ENCODE peak calls at places on chromosomes 16 and 17, in four cellular contexts. One of them, this sample, is unnamed.

GRCh38 chr16:67392301-67393059 is 818 bp downstream of the TPPP3 start:
- DNase-seq in GM23338: no peak
- DNase-seq in upper lobe of left lung: peak
- DNase-seq in Panc1: no peak
- DNase-seq in this sample: no peak

GRCh38 chr16:25143898-25144297 is 32.4 kb downstream of the LCMT1 start:
- DNase-seq in GM23338: peak
- DNase-seq in upper lobe of left lung: no peak
- DNase-seq in Panc1: no peak
- DNase-seq in this sample: no peak

GRCh38 chr17:50660042-50660886 is 25.6 kb downstream of the ABCC3 start:
- DNase-seq in GM23338: no peak
- DNase-seq in upper lobe of left lung: no peak
- DNase-seq in Panc1: no peak
- DNase-seq in this sample: no peak

GRCh38 chr16:64717871-64718270 is 404.0 kb downstream of the CDH11 start:
- DNase-seq in GM23338: no peak
- DNase-seq in upper lobe of left lung: no peak
- DNase-seq in Panc1: no peak
- DNase-seq in this sample: no peak

GRCh38 chr17:28527859-28528258 is 21.7 kb downstream of the FOXN1 start:
- DNase-seq in GM23338: no peak
- DNase-seq in upper lobe of left lung: peak
- DNase-seq in Panc1: no peak
- DNase-seq in this sample: no peak

GRCh38 chr17:45902892-45903346 is 8.6 kb downstream of the MAPT start:
- DNase-seq in GM23338: no peak
- DNase-seq in upper lobe of left lung: no peak
- DNase-seq in Panc1: no peak
- DNase-seq in this sample: no peak

GRCh38 chr17:13209091-13209490 is 191.3 kb upstream of the ELAC2 start:
- DNase-seq in GM23338: no peak
- DNase-seq in upper lobe of left lung: no peak
- DNase-seq in Panc1: no peak
- DNase-seq in this sample: no peak

GRCh38 chr16:74901606-74902005 is 83.3 kb downstream of the WDR59 start:
- DNase-seq in GM23338: no peak
- DNase-seq in upper lobe of left lung: no peak
- DNase-seq in Panc1: no peak
- DNase-seq in this sample: no peak

GRCh38 chr17:81398170-81398854 is 3.1 kb downstream of the BAHCC1 start:
- DNase-seq in GM23338: peak
- DNase-seq in upper lobe of left lung: peak
- DNase-seq in Panc1: no peak
- DNase-seq in this sample: no peak

GRCh38 chr17:79006001-79006400 is 3.6 kb downstream of the CANT1 start:
- DNase-seq in GM23338: no peak
- DNase-seq in upper lobe of left lung: no peak
- DNase-seq in Panc1: no peak
- DNase-seq in this sample: no peak

GRCh38 chr16:29710227-29711219 is 31.5 kb downstream of the QPRT start:
- DNase-seq in GM23338: peak
- DNase-seq in upper lobe of left lung: no peak
- DNase-seq in Panc1: peak
- DNase-seq in this sample: no peak

GRCh38 chr17:29042679-29043538 is at the start of gene PIPOX:
- DNase-seq in GM23338: peak
- DNase-seq in upper lobe of left lung: no peak
- DNase-seq in Panc1: no peak
- DNase-seq in this sample: no peak

GRCh38 chr17:80486692-80487091 is 10.3 kb upstream of the NPTX1 start:
- DNase-seq in GM23338: no peak
- DNase-seq in upper lobe of left lung: no peak
- DNase-seq in Panc1: no peak
- DNase-seq in this sample: no peak

GRCh38 chr17:77754956-77755355 is 203.5 kb upstream of the TNRC6C start:
- DNase-seq in GM23338: no peak
- DNase-seq in upper lobe of left lung: no peak
- DNase-seq in Panc1: no peak
- DNase-seq in this sample: no peak

GRCh38 chr16:19291459-19291858 is 5.9 kb downstream of the CLEC19A start:
- DNase-seq in GM23338: peak
- DNase-seq in upper lobe of left lung: no peak
- DNase-seq in Panc1: no peak
- DNase-seq in this sample: no peak

GRCh38 chr17:79395545-79395944 is 215.3 kb downstream of the RBFOX3 start:
- DNase-seq in GM23338: no peak
- DNase-seq in upper lobe of left lung: peak
- DNase-seq in Panc1: no peak
- DNase-seq in this sample: no peak

GRCh38 chr17:68599873-68600122 is 1.4 kb downstream of the FAM20A start:
- DNase-seq in GM23338: no peak
- DNase-seq in upper lobe of left lung: no peak
- DNase-seq in Panc1: no peak
- DNase-seq in this sample: no peak

GRCh38 chr16:87700406-87701065 is 65.2 kb downstream of the KLHDC4 start:
- DNase-seq in GM23338: no peak
- DNase-seq in upper lobe of left lung: no peak
- DNase-seq in Panc1: no peak
- DNase-seq in this sample: no peak

GRCh38 chr17:14359251-14359939 is 58.5 kb downstream of the HS3ST3B1 start:
- DNase-seq in GM23338: no peak
- DNase-seq in upper lobe of left lung: peak
- DNase-seq in Panc1: no peak
- DNase-seq in this sample: no peak

GRCh38 chr16:84199861-84200260 is 8.9 kb downstream of the ADAD2 start:
- DNase-seq in GM23338: no peak
- DNase-seq in upper lobe of left lung: no peak
- DNase-seq in Panc1: no peak
- DNase-seq in this sample: no peak

GRCh38 chr17:77378318-77379064 is 237.7 kb downstream of the SEC14L1 start:
- DNase-seq in GM23338: no peak
- DNase-seq in upper lobe of left lung: no peak
- DNase-seq in Panc1: no peak
- DNase-seq in this sample: no peak

GRCh38 chr16:28207425-28207824 is 4.3 kb downstream of the XPO6 start:
- DNase-seq in GM23338: no peak
- DNase-seq in upper lobe of left lung: no peak
- DNase-seq in Panc1: no peak
- DNase-seq in this sample: no peak

GRCh38 chr17:46028969-46029565 is 30.0 kb downstream of the STH start:
- DNase-seq in GM23338: no peak
- DNase-seq in upper lobe of left lung: no peak
- DNase-seq in Panc1: no peak
- DNase-seq in this sample: no peak

GRCh38 chr17:60457148-60457547 is 34.9 kb downstream of the CHCT1 start:
- DNase-seq in GM23338: no peak
- DNase-seq in upper lobe of left lung: no peak
- DNase-seq in Panc1: no peak
- DNase-seq in this sample: no peak

GRCh38 chr16:2160915-2161551 is 5.5 kb downstream of the TRAF7 start:
- DNase-seq in GM23338: no peak
- DNase-seq in upper lobe of left lung: peak
- DNase-seq in Panc1: no peak
- DNase-seq in this sample: no peak

GRCh38 chr16:2158262-2158638 is 2.7 kb downstream of the TRAF7 start:
- DNase-seq in GM23338: no peak
- DNase-seq in upper lobe of left lung: peak
- DNase-seq in Panc1: no peak
- DNase-seq in this sample: no peak

GRCh38 chr16:2156849-2157224 is 1.3 kb downstream of the TRAF7 start:
- DNase-seq in GM23338: peak
- DNase-seq in upper lobe of left lung: peak
- DNase-seq in Panc1: no peak
- DNase-seq in this sample: no peak

GRCh38 chr16:2157480-2158261 is 2.1 kb downstream of the TRAF7 start:
- DNase-seq in GM23338: no peak
- DNase-seq in upper lobe of left lung: peak
- DNase-seq in Panc1: no peak
- DNase-seq in this sample: no peak

DNA sequence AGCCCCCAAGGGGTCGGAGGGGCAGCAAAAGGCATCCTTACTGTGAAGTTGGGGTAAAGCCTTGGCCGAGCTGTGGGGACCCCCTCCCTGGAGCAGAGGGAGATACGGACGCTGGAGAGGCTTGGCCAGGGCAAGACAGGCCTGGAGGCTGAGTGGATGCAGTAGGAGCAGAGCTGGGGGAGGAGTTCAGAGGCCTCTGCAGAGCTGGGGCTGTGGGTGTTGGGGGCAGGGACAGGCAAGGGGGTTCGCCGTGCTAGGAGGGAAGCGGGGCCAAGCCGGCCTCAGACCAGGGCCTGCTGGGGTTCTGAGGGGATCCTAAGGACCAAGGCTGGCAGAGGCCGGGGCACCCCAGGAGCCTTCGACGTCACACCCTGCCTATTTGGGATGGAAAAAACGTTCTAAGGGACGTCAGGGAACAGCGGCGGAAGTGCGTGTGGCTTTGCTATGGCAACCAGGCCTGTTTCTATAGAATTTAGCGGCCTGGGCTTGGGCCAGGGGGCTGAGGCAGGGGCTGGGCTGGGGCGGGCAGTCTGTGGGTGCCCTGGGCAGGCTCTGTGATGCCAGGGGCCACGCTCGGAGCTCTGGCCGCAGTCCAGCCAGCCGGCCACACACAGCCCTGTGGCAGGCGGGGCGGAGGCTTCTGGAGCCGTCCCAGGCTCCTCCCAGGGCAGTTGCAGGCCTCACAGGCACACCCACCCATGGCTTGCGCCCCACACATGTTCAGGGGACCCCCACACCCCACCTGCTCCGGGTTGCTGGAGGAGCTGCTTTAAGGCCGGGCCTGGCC is 3.7 kb downstream of the TRAF7 start:
- DNase-seq in GM23338: no peak
- DNase-seq in upper lobe of left lung: peak
- DNase-seq in Panc1: no peak
- DNase-seq in this sample: no peak
- TF ChIP-seq POLR2AphosphoS5 in GM23338: no peak
- TF ChIP-seq POLR2AphosphoS5 in upper lobe of left lung: no peak
- TF ChIP-seq POLR2AphosphoS5 in Panc1: no peak
- TF ChIP-seq POLR2AphosphoS5 in this sample: peak

DNA sequence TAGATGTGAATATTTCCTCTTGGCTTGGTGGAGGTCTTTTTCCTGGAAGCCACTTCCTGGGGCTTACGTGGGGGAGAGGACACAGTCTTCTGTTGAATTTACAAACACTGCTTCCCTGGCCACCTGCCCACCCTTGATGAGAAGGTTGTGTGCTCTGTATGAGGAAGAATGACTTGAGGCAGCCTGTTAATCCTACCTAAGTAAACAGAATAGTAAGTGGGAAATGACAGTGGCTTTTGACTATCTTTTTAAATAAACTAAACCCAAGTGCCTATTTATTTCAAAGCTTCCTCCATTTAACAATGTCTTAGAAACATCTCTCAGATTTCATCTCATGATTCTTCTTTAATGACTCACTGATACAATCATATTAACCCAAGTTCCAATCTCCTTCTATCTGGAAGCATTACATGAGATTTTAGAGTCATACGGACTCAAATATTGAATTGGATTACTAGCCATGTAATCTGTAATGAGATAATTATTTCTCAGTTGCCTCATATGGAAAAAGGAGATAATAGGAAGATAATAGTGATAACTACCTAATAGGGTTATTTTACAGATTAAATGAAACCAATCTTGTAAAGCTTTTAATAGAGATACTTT is 96.6 kb upstream of the SMIM36 start:
- DNase-seq in GM23338: no peak
- DNase-seq in upper lobe of left lung: no peak
- DNase-seq in Panc1: no peak
- DNase-seq in this sample: no peak
- TF ChIP-seq POLR2AphosphoS5 in GM23338: no peak
- TF ChIP-seq POLR2AphosphoS5 in upper lobe of left lung: peak
- TF ChIP-seq POLR2AphosphoS5 in Panc1: no peak
- TF ChIP-seq POLR2AphosphoS5 in this sample: no peak

GRCh38 chr17:75273968-75274708 is 3.1 kb upstream of the MIF4GD start:
- DNase-seq in GM23338: no peak
- DNase-seq in upper lobe of left lung: no peak
- DNase-seq in Panc1: no peak
- DNase-seq in this sample: no peak
- TF ChIP-seq POLR2AphosphoS5 in GM23338: no peak
- TF ChIP-seq POLR2AphosphoS5 in upper lobe of left lung: no peak
- TF ChIP-seq POLR2AphosphoS5 in Panc1: peak
- TF ChIP-seq POLR2AphosphoS5 in this sample: no peak

DNA sequence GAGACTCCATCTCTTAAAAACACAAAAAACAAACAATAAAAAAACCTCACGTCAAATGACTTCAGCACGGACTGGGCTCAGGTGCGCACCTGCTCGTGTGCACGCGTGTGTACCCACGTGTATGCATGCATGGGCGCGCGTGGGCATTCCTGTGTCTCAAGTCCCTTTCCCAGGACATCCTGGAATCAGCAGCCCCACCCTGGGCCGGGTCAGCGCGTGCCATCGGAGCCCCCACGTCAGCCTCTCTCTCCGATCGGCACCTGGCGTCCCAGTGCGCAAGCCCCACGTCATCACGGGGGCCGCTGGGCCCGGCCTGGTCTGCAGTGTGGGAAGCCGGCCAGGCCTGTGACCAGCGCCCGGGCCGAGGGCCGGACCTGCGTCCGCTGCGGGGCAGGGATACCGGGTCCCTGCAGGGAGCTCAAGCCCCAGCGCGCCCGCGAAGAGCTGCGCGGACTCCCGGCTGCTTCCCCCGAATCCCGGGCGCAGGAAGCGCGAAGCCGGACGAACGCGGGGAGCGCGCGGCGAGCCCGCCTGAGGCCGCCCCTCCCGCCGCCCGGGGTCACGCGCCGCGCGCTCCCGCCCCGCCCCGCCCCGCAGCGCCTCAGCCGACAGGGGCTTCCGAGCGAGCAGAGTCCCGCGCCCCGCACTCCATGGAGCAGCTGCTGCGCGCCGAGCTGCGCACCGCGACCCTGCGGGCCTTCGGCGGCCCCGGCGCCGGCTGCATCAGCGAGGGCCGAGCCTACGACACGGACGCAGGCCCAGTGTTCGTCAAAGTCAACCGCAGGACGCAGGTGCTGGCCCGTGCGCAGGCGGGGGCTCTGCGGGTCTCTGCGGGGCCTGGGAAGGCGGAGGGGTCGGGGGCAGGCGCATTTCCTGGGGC is at the start of gene FN3K:
- DNase-seq in GM23338: peak
- DNase-seq in upper lobe of left lung: peak
- DNase-seq in Panc1: no peak
- DNase-seq in this sample: no peak
- TF ChIP-seq POLR2AphosphoS5 in GM23338: peak
- TF ChIP-seq POLR2AphosphoS5 in upper lobe of left lung: no peak
- TF ChIP-seq POLR2AphosphoS5 in Panc1: peak
- TF ChIP-seq POLR2AphosphoS5 in this sample: no peak

GRCh38 chr16:10679921-10680320 is 14.8 kb downstream of the TEKT5 start:
- DNase-seq in GM23338: no peak
- DNase-seq in upper lobe of left lung: no peak
- DNase-seq in Panc1: no peak
- DNase-seq in this sample: peak
- TF ChIP-seq POLR2AphosphoS5 in GM23338: no peak
- TF ChIP-seq POLR2AphosphoS5 in upper lobe of left lung: no peak
- TF ChIP-seq POLR2AphosphoS5 in Panc1: no peak
- TF ChIP-seq POLR2AphosphoS5 in this sample: no peak

GRCh38 chr16:81785138-81785924 is 6.2 kb downstream of the PLCG2 start:
- DNase-seq in GM23338: no peak
- DNase-seq in upper lobe of left lung: no peak
- DNase-seq in Panc1: no peak
- DNase-seq in this sample: no peak
- TF ChIP-seq POLR2AphosphoS5 in GM23338: no peak
- TF ChIP-seq POLR2AphosphoS5 in upper lobe of left lung: no peak
- TF ChIP-seq POLR2AphosphoS5 in Panc1: no peak
- TF ChIP-seq POLR2AphosphoS5 in this sample: no peak

This sample was measured in vagina.